ENCODE peak calls at places on chromosomes 13 and 19, in six cellular contexts. Q is endothelial cell of umbilical vein, H is thoracic aorta, U is body of pancreas, S is upper lobe of left lung, M is cardiac muscle cell. E is an unnamed sample.

GRCh38 chr19:46077815-46078167 is 37.0 kb upstream of the IGFL4 start:
- DNase-seq in Q (no peak), H (no peak), U (no peak), S (no peak), M (no peak), E (no peak)

GRCh38 chr19:48510421-48511268 is 990 bp downstream of the LMTK3 start:
- DNase-seq in Q (peak; percentile 43), H (no peak), U (peak; percentile 68), S (peak; percentile 56), M (peak; percentile 69), E (peak; percentile 89)

GRCh38 chr19:10552596-10553053 is 8.9 kb downstream of the ATG4D start:
- DNase-seq in Q (no peak), H (no peak), U (no peak), S (no peak), M (no peak), E (no peak)

GRCh38 chr19:6213266-6213595 is 66.5 kb downstream of the MLLT1 start:
- DNase-seq in Q (no peak), H (no peak), U (no peak), S (peak; percentile 79), M (no peak), E (peak; percentile 54)

GRCh38 chr19:41296323-41296935 is 13.5 kb upstream of the CCDC97 start:
- DNase-seq in Q (no peak), H (no peak), U (no peak), S (no peak), M (no peak), E (no peak)

GRCh38 chr19:30567535-30568232 is 195.5 kb downstream of the ZNF536 start:
- DNase-seq in Q (no peak), H (no peak), U (no peak), S (no peak), M (no peak), E (no peak)

GRCh38 chr13:106986033-106986484 is 418.1 kb upstream of the ARGLU1 start:
- DNase-seq in Q (no peak), H (no peak), U (no peak), S (no peak), M (peak; percentile 28), E (no peak)

GRCh38 chr13:64688893-64689677 is 2541.1 kb downstream of the PCDH9 start:
- DNase-seq in Q (no peak), H (no peak), U (no peak), S (no peak), M (no peak), E (no peak)

GRCh38 chr19:1271528-1272422 is 2.6 kb downstream of the CIRBP start:
- DNase-seq in Q (no peak), H (no peak), U (no peak), S (peak; percentile 89), M (no peak), E (no peak)

GRCh38 chr19:2814426-2814825 is 5.2 kb upstream of the ZNF554 start:
- DNase-seq in Q (no peak), H (no peak), U (no peak), S (peak; percentile 44), M (no peak), E (peak; percentile 43)

GRCh38 chr13:33855371-33855895 is 37.5 kb downstream of the RFC3 start:
- DNase-seq in Q (peak; percentile 3), H (no peak), U (no peak), S (no peak), M (no peak), E (no peak)

GRCh38 chr19:53780506-53780905 is 43.6 kb downstream of the NLRP12 start:
- DNase-seq in Q (no peak), H (no peak), U (no peak), S (no peak), M (no peak), E (no peak)

DNA sequence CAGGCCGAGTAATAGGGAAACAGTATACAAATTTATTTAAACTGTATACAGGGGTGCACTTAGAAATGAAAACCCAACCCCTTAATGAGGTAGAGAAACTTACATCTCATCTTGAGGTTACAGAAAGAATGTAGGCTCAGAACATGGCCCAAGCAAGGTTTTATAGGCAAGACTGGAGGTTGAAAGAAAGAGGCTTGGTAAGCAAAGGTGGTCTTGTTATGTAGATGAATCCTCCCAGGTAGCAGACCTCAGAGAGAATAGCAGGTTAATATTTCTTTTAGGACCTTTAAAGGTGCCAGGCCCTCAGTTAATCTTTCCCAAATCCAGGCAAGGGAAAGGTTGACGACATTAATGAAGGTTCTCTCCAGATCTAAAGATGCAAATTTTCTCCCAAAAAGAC is 1466.8 kb upstream of the PRR20A start:
- DNase-seq in Q (no peak), H (no peak), U (no peak), S (no peak), M (no peak), E (no peak)
- H3K4me3 ChIP-seq in Q (no peak overlapping the region), H (no peak overlapping the region), U (no peak overlapping the region), S (no peak overlapping the region), M (no peak overlapping the region), E (no peak overlapping the region)

GRCh38 chr19:19523177-19523576 is 5.5 kb upstream of the YJEFN3 start:
- DNase-seq in Q (no peak), H (no peak), U (no peak), S (no peak), M (no peak), E (no peak)
- H3K4me1 ChIP-seq in Q (no peaks in the 10 kb centered on the region), H (peaks cover 2% of the 10 kb centered on the region), U (no peaks in the 10 kb centered on the region), S (no peaks in the 10 kb centered on the region), M (peaks cover 11% of the 10 kb centered on the region), E (no peaks in the 10 kb centered on the region)

GRCh38 chr19:4359627-4360000 is 16.3 kb downstream of the MPND start:
- DNase-seq in Q (no peak), H (no peak), U (no peak), S (peak; percentile 70), M (no peak), E (no peak)

GRCh38 chr19:4360641-4361151 is 17.3 kb downstream of the MPND start:
- DNase-seq in Q (no peak), H (no peak), U (no peak), S (peak; percentile 59), M (no peak), E (peak; percentile 88)

GRCh38 chr19:4361152-4362037 is 18.0 kb downstream of the MPND start:
- DNase-seq in Q (no peak), H (no peak), U (no peak), S (peak; percentile 82), M (no peak), E (peak; percentile 79)

GRCh38 chr19:4358709-4359626 is 15.6 kb downstream of the MPND start:
- DNase-seq in Q (no peak), H (no peak), U (no peak), S (no peak), M (no peak), E (no peak)

GRCh38 chr19:4360081-4360569 is 16.8 kb downstream of the MPND start:
- DNase-seq in Q (no peak), H (no peak), U (no peak), S (no peak), M (no peak), E (no peak)
- H3K27ac ChIP-seq in Q (no peak overlapping the region), H (no peak overlapping the region), U (no peak overlapping the region), S (no peak overlapping the region), M (peak overlapping the region; percentile 55), E (no peak overlapping the region)

GRCh38 chr19:50215820-50216219 is 12.4 kb downstream of the MYH14 start:
- DNase-seq in Q (no peak), H (no peak), U (no peak), S (no peak), M (no peak), E (no peak)
- H3K4me3 ChIP-seq in Q (no peak overlapping the region), H (no peak overlapping the region), U (no peak overlapping the region), S (no peak overlapping the region), M (no peak overlapping the region), E (no peak overlapping the region)

DNA sequence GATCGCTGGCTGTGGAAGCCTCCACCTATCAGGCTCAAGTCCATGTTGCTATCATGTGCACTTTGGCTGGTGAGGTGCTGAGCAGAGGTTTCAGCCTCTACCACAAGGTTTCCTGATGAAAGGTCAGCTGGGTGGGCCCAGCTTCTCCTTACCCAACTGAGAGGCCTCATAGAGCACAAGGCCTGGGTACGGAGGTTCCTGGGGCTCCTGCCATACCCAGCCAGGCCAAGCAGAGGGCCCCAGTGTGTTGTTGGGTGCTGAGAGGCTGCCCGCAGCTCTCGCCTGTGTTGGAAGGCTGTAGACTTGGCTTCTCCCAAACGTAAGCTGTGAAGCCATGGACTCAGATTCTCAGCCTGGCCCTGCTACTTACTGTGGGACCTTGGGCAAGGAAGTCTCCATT is 28.2 kb downstream of the ACTN4 start:
- DNase-seq in Q (no peak), H (no peak), U (no peak), S (no peak), M (no peak), E (peak; percentile 65)
- H3K4me1 ChIP-seq in Q (peaks cover 55% of the 10 kb centered on the region), H (peaks cover 57% of the 10 kb centered on the region), U (peaks cover 94% of the 10 kb centered on the region), S (peaks cover 81% of the 10 kb centered on the region), M (peaks cover 41% of the 10 kb centered on the region), E (peaks cover 68% of the 10 kb centered on the region)

DNA sequence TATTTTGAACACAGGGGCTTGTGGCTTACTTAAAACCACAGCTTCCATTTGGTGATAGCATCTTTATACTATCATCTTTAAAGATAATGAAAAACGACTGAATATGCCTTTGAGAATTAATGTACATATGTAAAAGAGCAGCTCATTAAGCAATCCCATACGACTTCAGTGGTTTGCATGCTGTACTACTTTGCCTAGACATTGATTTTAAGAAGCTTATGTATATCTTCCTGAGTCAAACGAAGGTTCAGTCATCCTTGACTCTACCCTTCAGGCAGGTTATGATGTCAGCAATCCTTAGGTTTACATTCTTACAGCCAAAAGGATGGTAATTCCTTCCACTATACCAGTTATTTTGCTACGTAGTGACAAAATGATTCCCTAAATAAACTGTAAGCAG is 40.7 kb downstream of the BRD4 start:
- DNase-seq in Q (no peak), H (no peak), U (no peak), S (no peak), M (no peak), E (no peak)
- H3K27ac ChIP-seq in Q (no peak overlapping the region), H (no peak overlapping the region), U (no peak overlapping the region), S (no peak overlapping the region), M (no peak overlapping the region), E (no peak overlapping the region)

DNA sequence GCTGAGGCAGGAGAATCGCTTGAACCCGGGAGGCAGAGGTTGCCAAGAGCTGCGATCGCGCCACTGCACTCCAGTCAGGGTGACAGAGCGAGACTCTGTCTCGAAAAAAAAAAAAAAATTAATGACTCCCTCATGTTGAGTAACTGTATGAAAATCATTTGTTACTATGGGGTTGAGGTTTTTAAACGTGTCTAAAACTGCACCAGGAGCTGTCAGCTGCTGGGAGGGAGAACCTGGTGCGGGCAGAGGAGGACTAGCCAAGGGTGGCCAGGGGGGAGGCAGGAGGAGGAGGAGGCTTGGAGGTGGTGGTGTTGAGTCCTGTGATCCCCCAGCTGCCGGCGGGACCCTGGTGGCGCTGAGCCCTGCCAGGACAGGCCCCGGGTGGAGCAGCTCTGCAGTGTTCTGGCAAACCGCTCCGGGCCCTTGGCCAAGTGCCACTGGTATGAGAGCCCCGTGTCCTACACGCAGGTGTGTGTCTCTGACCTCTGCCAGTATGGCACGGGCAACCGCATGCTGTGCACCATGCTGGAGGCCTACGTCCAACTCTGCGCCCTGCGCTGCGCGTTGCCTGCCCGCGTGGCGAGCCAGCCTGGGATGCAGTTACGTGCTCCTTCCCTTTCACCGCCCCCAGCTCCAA is 17.1 kb upstream of the FXYD3 start:
- DNase-seq in Q (no peak), H (no peak), U (peak; percentile 88), S (peak; percentile 72), M (no peak), E (no peak)
- H3K4me3 ChIP-seq in Q (no peak overlapping the region), H (no peak overlapping the region), U (no peak overlapping the region), S (no peak overlapping the region), M (no peak overlapping the region), E (no peak overlapping the region)

DNA sequence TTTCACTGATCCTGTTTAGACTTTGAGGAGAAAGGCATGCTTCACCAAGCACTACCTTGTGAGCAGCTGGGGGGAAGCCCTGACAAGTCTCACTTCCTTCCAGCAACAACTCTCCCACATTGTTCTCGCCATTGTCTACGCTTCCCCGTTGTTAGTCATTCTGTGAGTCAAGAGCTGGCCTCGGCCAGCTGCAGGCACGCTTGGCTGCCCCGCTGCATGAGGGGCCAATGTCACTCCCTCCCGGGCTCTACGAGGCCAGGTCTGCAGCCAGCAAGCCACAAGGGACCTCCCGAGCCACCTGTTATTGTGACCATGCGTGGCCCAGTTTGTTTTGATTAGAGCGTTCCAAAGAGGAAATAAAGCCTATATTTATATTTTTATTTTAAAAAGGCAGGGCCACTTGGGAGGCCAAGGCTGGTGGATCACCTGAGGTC is 220.9 kb downstream of the FOXO1 start:
- DNase-seq in Q (peak; percentile 99), H (no peak), U (peak; percentile 85), S (peak; percentile 74), M (no peak), E (peak; percentile 94)
- H3K4me1 ChIP-seq in Q (peaks cover 36% of the 10 kb centered on the region), H (peaks cover 11% of the 10 kb centered on the region), U (peaks cover 49% of the 10 kb centered on the region), S (peaks cover 22% of the 10 kb centered on the region), M (peaks cover 25% of the 10 kb centered on the region), E (peaks cover 9% of the 10 kb centered on the region)

E was measured in kidney.